ENCODE peak calls at places on chromosomes 4 and X, in eight cellular contexts. One of them, this sample, is unnamed.
A peak's percentile ranks its signal among the peaks of the same experiment; 100 is the strongest.

GRCh38 chrX:140817943-140818342 is 108.4 kb downstream of the LINC00632 start:
- DNase-seq in CD8-positive, alpha-beta memory T cell: no peak
- DNase-seq in mesendoderm: peak; percentile 35
- DNase-seq in lung: no peak
- DNase-seq in Peyer's patch: no peak
- DNase-seq in heart left ventricle: no peak
- DNase-seq in A673: peak; percentile 24
- DNase-seq in CD4-positive, alpha-beta memory T cell: no peak
- DNase-seq in this sample: no peak

GRCh38 chr4:140251566-140251965 is 97.6 kb upstream of the MAML3 start:
- DNase-seq in Peyer's patch: no peak
- DNase-seq in mesendoderm: peak; percentile 51
- DNase-seq in heart left ventricle: no peak
- DNase-seq in CD8-positive, alpha-beta memory T cell: no peak
- DNase-seq in CD4-positive, alpha-beta memory T cell: no peak
- DNase-seq in lung: no peak
- DNase-seq in A673: no peak
- DNase-seq in this sample: no peak

GRCh38 chr4:138192113-138192512 is 50.0 kb downstream of the SLC7A11 start:
- DNase-seq in CD8-positive, alpha-beta memory T cell: no peak
- DNase-seq in lung: no peak
- DNase-seq in CD4-positive, alpha-beta memory T cell: no peak
- DNase-seq in Peyer's patch: no peak
- DNase-seq in mesendoderm: peak; percentile 95
- DNase-seq in heart left ventricle: no peak
- DNase-seq in A673: no peak
- DNase-seq in this sample: no peak

GRCh38 chrX:10612215-10612614 is 8.2 kb downstream of the MID1 start:
- DNase-seq in mesendoderm: no peak
- DNase-seq in A673: no peak
- DNase-seq in Peyer's patch: no peak
- DNase-seq in CD4-positive, alpha-beta memory T cell: no peak
- DNase-seq in heart left ventricle: no peak
- DNase-seq in lung: no peak
- DNase-seq in CD8-positive, alpha-beta memory T cell: no peak
- DNase-seq in this sample: no peak

GRCh38 chr4:123418486-123418931 is 21.9 kb downstream of the SPRY1 start:
- DNase-seq in CD4-positive, alpha-beta memory T cell: no peak
- DNase-seq in A673: peak; percentile 96
- DNase-seq in CD8-positive, alpha-beta memory T cell: no peak
- DNase-seq in Peyer's patch: no peak
- DNase-seq in heart left ventricle: no peak
- DNase-seq in mesendoderm: peak; percentile 97
- DNase-seq in lung: peak; percentile 51
- DNase-seq in this sample: no peak

GRCh38 chrX:48558270-48558669 is 16.0 kb upstream of the RBM3 start:
- DNase-seq in lung: no peak
- DNase-seq in CD8-positive, alpha-beta memory T cell: no peak
- DNase-seq in A673: no peak
- DNase-seq in mesendoderm: no peak
- DNase-seq in heart left ventricle: no peak
- DNase-seq in CD4-positive, alpha-beta memory T cell: no peak
- DNase-seq in Peyer's patch: no peak
- DNase-seq in this sample: no peak

GRCh38 chr4:121150486-121150885 is 13.6 kb downstream of the TNIP3 start:
- DNase-seq in CD8-positive, alpha-beta memory T cell: no peak
- DNase-seq in lung: no peak
- DNase-seq in Peyer's patch: no peak
- DNase-seq in CD4-positive, alpha-beta memory T cell: no peak
- DNase-seq in mesendoderm: no peak
- DNase-seq in A673: no peak
- DNase-seq in heart left ventricle: no peak
- DNase-seq in this sample: no peak

GRCh38 chrX:17744896-17745523 is 7.7 kb downstream of the SCML1 start:
- DNase-seq in CD4-positive, alpha-beta memory T cell: no peak
- DNase-seq in heart left ventricle: no peak
- DNase-seq in A673: no peak
- DNase-seq in CD8-positive, alpha-beta memory T cell: no peak
- DNase-seq in lung: no peak
- DNase-seq in mesendoderm: peak; percentile 0
- DNase-seq in Peyer's patch: no peak
- DNase-seq in this sample: no peak

GRCh38 chr4:175273995-175274753 is 356.0 kb downstream of the ADAM29 start:
- DNase-seq in CD4-positive, alpha-beta memory T cell: no peak
- DNase-seq in A673: no peak
- DNase-seq in heart left ventricle: no peak
- DNase-seq in mesendoderm: peak; percentile 53
- DNase-seq in CD8-positive, alpha-beta memory T cell: no peak
- DNase-seq in Peyer's patch: no peak
- DNase-seq in lung: no peak
- DNase-seq in this sample: no peak

GRCh38 chrX:110509778-110510510 is 151.3 kb downstream of the RTL9 start:
- DNase-seq in CD4-positive, alpha-beta memory T cell: no peak
- DNase-seq in mesendoderm: peak; percentile 89
- DNase-seq in heart left ventricle: no peak
- DNase-seq in lung: no peak
- DNase-seq in Peyer's patch: no peak
- DNase-seq in A673: peak; percentile 62
- DNase-seq in CD8-positive, alpha-beta memory T cell: no peak
- DNase-seq in this sample: no peak

GRCh38 chrX:8629871-8630270 is 102.1 kb downstream of the ANOS1 start:
- DNase-seq in lung: no peak
- DNase-seq in Peyer's patch: no peak
- DNase-seq in CD8-positive, alpha-beta memory T cell: no peak
- DNase-seq in CD4-positive, alpha-beta memory T cell: no peak
- DNase-seq in mesendoderm: no peak
- DNase-seq in A673: no peak
- DNase-seq in heart left ventricle: no peak
- DNase-seq in this sample: no peak

GRCh38 chrX:74248889-74249288 is 55.1 kb upstream of the ZCCHC13 start:
- DNase-seq in Peyer's patch: no peak
- DNase-seq in mesendoderm: peak; percentile 68
- DNase-seq in CD8-positive, alpha-beta memory T cell: no peak
- DNase-seq in A673: no peak
- DNase-seq in lung: no peak
- DNase-seq in heart left ventricle: no peak
- DNase-seq in CD4-positive, alpha-beta memory T cell: no peak
- DNase-seq in this sample: no peak
- H3K27ac ChIP-seq in Peyer's patch: peak overlapping the region; percentile 56
- H3K27ac ChIP-seq in mesendoderm: peak overlapping the region; percentile 88
- H3K27ac ChIP-seq in CD8-positive, alpha-beta memory T cell: no peak overlapping the region
- H3K27ac ChIP-seq in A673: no peak overlapping the region
- H3K27ac ChIP-seq in lung: peak overlapping the region; percentile 75
- H3K27ac ChIP-seq in heart left ventricle: peak overlapping the region; percentile 50
- H3K27ac ChIP-seq in CD4-positive, alpha-beta memory T cell: no peak overlapping the region
- H3K27ac ChIP-seq in this sample: no peak overlapping the region

DNA sequence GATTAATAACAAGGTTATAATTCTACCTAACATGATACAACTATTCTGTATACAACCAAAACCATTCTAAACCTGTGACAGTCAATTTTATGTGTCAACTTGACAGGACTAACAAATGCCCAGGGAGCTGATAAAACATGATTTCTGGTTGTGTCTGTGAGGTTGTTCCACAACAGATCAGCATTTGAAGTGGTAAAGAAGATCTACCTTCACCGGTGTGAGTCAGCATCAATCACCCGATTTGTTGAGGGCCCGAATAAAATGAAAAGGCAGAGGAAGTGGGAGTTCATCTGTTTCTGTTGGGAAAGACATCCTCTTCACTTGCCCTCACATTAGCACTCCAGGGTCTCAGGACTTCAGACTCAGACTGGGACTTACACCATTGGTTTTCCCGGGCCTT is 187.9 kb downstream of the MAB21L2 start:
- DNase-seq in Peyer's patch: no peak
- DNase-seq in mesendoderm: no peak
- DNase-seq in heart left ventricle: no peak
- DNase-seq in CD8-positive, alpha-beta memory T cell: no peak
- DNase-seq in CD4-positive, alpha-beta memory T cell: no peak
- DNase-seq in lung: no peak
- DNase-seq in A673: no peak
- DNase-seq in this sample: no peak
- H3K27ac ChIP-seq in Peyer's patch: peak overlapping the region; percentile 53
- H3K27ac ChIP-seq in mesendoderm: no peak overlapping the region
- H3K27ac ChIP-seq in heart left ventricle: no peak overlapping the region
- H3K27ac ChIP-seq in CD8-positive, alpha-beta memory T cell: no peak overlapping the region
- H3K27ac ChIP-seq in CD4-positive, alpha-beta memory T cell: no peak overlapping the region
- H3K27ac ChIP-seq in lung: no peak overlapping the region
- H3K27ac ChIP-seq in A673: no peak overlapping the region
- H3K27ac ChIP-seq in this sample: no peak overlapping the region

GRCh38 chr4:143291334-143291733 is 45.3 kb upstream of the GAB1 start:
- DNase-seq in mesendoderm: no peak
- DNase-seq in lung: no peak
- DNase-seq in A673: no peak
- DNase-seq in heart left ventricle: no peak
- DNase-seq in CD8-positive, alpha-beta memory T cell: no peak
- DNase-seq in CD4-positive, alpha-beta memory T cell: no peak
- DNase-seq in Peyer's patch: no peak
- DNase-seq in this sample: no peak

GRCh38 chr4:143294310-143294709 is 42.4 kb upstream of the GAB1 start:
- DNase-seq in lung: peak; percentile 65
- DNase-seq in heart left ventricle: peak; percentile 86
- DNase-seq in A673: no peak
- DNase-seq in mesendoderm: no peak
- DNase-seq in CD4-positive, alpha-beta memory T cell: no peak
- DNase-seq in Peyer's patch: peak; percentile 25
- DNase-seq in CD8-positive, alpha-beta memory T cell: no peak
- DNase-seq in this sample: no peak

GRCh38 chr4:143292858-143293257 is 43.8 kb upstream of the GAB1 start:
- DNase-seq in CD4-positive, alpha-beta memory T cell: no peak
- DNase-seq in heart left ventricle: no peak
- DNase-seq in mesendoderm: no peak
- DNase-seq in CD8-positive, alpha-beta memory T cell: no peak
- DNase-seq in Peyer's patch: no peak
- DNase-seq in A673: no peak
- DNase-seq in lung: no peak
- DNase-seq in this sample: no peak

GRCh38 chr4:143296397-143297067 is 40.1 kb upstream of the GAB1 start:
- DNase-seq in Peyer's patch: no peak
- DNase-seq in lung: no peak
- DNase-seq in mesendoderm: no peak
- DNase-seq in A673: no peak
- DNase-seq in CD8-positive, alpha-beta memory T cell: no peak
- DNase-seq in CD4-positive, alpha-beta memory T cell: no peak
- DNase-seq in heart left ventricle: no peak
- DNase-seq in this sample: no peak

GRCh38 chr4:143294710-143295109 is 42.0 kb upstream of the GAB1 start:
- DNase-seq in CD4-positive, alpha-beta memory T cell: no peak
- DNase-seq in heart left ventricle: no peak
- DNase-seq in A673: no peak
- DNase-seq in CD8-positive, alpha-beta memory T cell: no peak
- DNase-seq in mesendoderm: no peak
- DNase-seq in lung: no peak
- DNase-seq in Peyer's patch: no peak
- DNase-seq in this sample: no peak
- H3K27ac ChIP-seq in CD4-positive, alpha-beta memory T cell: no peak overlapping the region
- H3K27ac ChIP-seq in heart left ventricle: no peak overlapping the region
- H3K27ac ChIP-seq in A673: no peak overlapping the region
- H3K27ac ChIP-seq in CD8-positive, alpha-beta memory T cell: no peak overlapping the region
- H3K27ac ChIP-seq in mesendoderm: no peak overlapping the region
- H3K27ac ChIP-seq in lung: peak overlapping the region; percentile 67
- H3K27ac ChIP-seq in Peyer's patch: no peak overlapping the region
- H3K27ac ChIP-seq in this sample: no peak overlapping the region

GRCh38 chrX:153817291-153817690 is 13.1 kb downstream of the PDZD4 start:
- DNase-seq in A673: no peak
- DNase-seq in mesendoderm: no peak
- DNase-seq in Peyer's patch: no peak
- DNase-seq in CD8-positive, alpha-beta memory T cell: no peak
- DNase-seq in CD4-positive, alpha-beta memory T cell: no peak
- DNase-seq in lung: no peak
- DNase-seq in heart left ventricle: no peak
- DNase-seq in this sample: no peak
- H3K27ac ChIP-seq in A673: no peak overlapping the region
- H3K27ac ChIP-seq in mesendoderm: no peak overlapping the region
- H3K27ac ChIP-seq in Peyer's patch: no peak overlapping the region
- H3K27ac ChIP-seq in CD8-positive, alpha-beta memory T cell: no peak overlapping the region
- H3K27ac ChIP-seq in CD4-positive, alpha-beta memory T cell: no peak overlapping the region
- H3K27ac ChIP-seq in lung: no peak overlapping the region
- H3K27ac ChIP-seq in heart left ventricle: no peak overlapping the region
- H3K27ac ChIP-seq in this sample: no peak overlapping the region

GRCh38 chr4:84800256-84800655 is 166.2 kb downstream of the WDFY3 start:
- DNase-seq in lung: no peak
- DNase-seq in A673: no peak
- DNase-seq in CD4-positive, alpha-beta memory T cell: no peak
- DNase-seq in CD8-positive, alpha-beta memory T cell: no peak
- DNase-seq in Peyer's patch: no peak
- DNase-seq in heart left ventricle: no peak
- DNase-seq in mesendoderm: no peak
- DNase-seq in this sample: no peak

GRCh38 chr4:84799318-84799717 is 167.2 kb downstream of the WDFY3 start:
- DNase-seq in CD8-positive, alpha-beta memory T cell: no peak
- DNase-seq in heart left ventricle: no peak
- DNase-seq in CD4-positive, alpha-beta memory T cell: no peak
- DNase-seq in lung: no peak
- DNase-seq in A673: peak; percentile 11
- DNase-seq in mesendoderm: no peak
- DNase-seq in Peyer's patch: no peak
- DNase-seq in this sample: no peak

GRCh38 chr4:84804126-84804525 is 162.4 kb downstream of the WDFY3 start:
- DNase-seq in A673: no peak
- DNase-seq in heart left ventricle: no peak
- DNase-seq in CD8-positive, alpha-beta memory T cell: no peak
- DNase-seq in lung: no peak
- DNase-seq in CD4-positive, alpha-beta memory T cell: no peak
- DNase-seq in Peyer's patch: no peak
- DNase-seq in mesendoderm: no peak
- DNase-seq in this sample: no peak

GRCh38 chr4:84803121-84803520 is 163.4 kb downstream of the WDFY3 start:
- DNase-seq in CD4-positive, alpha-beta memory T cell: no peak
- DNase-seq in A673: no peak
- DNase-seq in heart left ventricle: no peak
- DNase-seq in lung: no peak
- DNase-seq in CD8-positive, alpha-beta memory T cell: no peak
- DNase-seq in mesendoderm: no peak
- DNase-seq in Peyer's patch: no peak
- DNase-seq in this sample: no peak

DNA sequence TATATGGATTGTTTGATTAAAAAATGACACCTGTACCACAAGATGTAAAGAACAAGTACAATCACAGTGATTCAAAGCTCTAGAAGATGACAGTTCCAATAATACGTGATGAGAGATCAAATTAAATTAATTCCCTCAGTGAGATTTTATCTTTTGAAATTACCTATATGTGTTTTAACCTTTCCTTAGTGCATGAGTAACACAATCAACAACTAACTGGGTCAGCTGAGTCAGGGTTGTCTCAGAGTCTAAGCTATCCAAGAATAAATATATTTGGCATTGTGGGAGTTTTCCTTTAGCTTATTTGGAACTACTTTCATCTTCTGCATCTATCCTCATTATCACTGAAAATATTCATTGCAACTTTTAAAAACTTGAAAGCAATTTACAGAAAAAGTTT is 162.8 kb downstream of the WDFY3 start:
- DNase-seq in heart left ventricle: no peak
- DNase-seq in lung: no peak
- DNase-seq in CD4-positive, alpha-beta memory T cell: no peak
- DNase-seq in A673: no peak
- DNase-seq in mesendoderm: no peak
- DNase-seq in CD8-positive, alpha-beta memory T cell: no peak
- DNase-seq in Peyer's patch: no peak
- DNase-seq in this sample: no peak
- H3K27ac ChIP-seq in heart left ventricle: no peak overlapping the region
- H3K27ac ChIP-seq in lung: no peak overlapping the region
- H3K27ac ChIP-seq in CD4-positive, alpha-beta memory T cell: no peak overlapping the region
- H3K27ac ChIP-seq in A673: no peak overlapping the region
- H3K27ac ChIP-seq in mesendoderm: no peak overlapping the region
- H3K27ac ChIP-seq in CD8-positive, alpha-beta memory T cell: no peak overlapping the region
- H3K27ac ChIP-seq in Peyer's patch: no peak overlapping the region
- H3K27ac ChIP-seq in this sample: no peak overlapping the region